ENCODE peak calls at places on chromosomes 16 and 17, in five cellular contexts. J is activated CD4-positive, alpha-beta T cell treated with anti-CD3 and anti-CD28 coated beads for 24 hours; X is CD4-positive, alpha-beta T cell; K is activated gamma-delta T cell treated with anti-CD3 and anti-CD28 coated beads, Interleukin-2, amount 50 U/mL, for 16 hours; L is heart left ventricle. C is an unnamed sample.

GRCh38 chr17:79949646-79950292 is 85.9 kb downstream of the TBC1D16 start:
- DNase-seq in J (no peak), X (no peak), K (no peak), L (peak), C (no peak)

GRCh38 chr17:74854792-74855191 is 4.9 kb downstream of the GRIN2C start:
- DNase-seq in J (no peak), X (no peak), K (no peak), L (no peak), C (no peak)

GRCh38 chr16:7405166-7405565 is 72.5 kb downstream of the RBFOX1 start:
- DNase-seq in J (no peak), X (no peak), K (no peak), L (peak), C (no peak)

GRCh38 chr17:50225693-50226092 is 24.3 kb upstream of the COL1A1 start:
- DNase-seq in J (no peak), X (no peak), K (no peak), L (no peak), C (no peak)

GRCh38 chr16:84725481-84726078 is 25.8 kb downstream of the USP10 start:
- DNase-seq in J (no peak), X (no peak), K (no peak), L (no peak), C (no peak)

GRCh38 chr16:79393121-79393520 is 207.4 kb downstream of the MAF start:
- DNase-seq in J (no peak), X (no peak), K (no peak), L (no peak), C (no peak)

GRCh38 chr17:66415366-66416206 is 113.2 kb downstream of the PRKCA start:
- DNase-seq in J (no peak), X (no peak), K (no peak), L (no peak), C (no peak)

GRCh38 chr16:25198021-25198420 is 18.7 kb upstream of the AQP8 start:
- DNase-seq in J (no peak), X (no peak), K (no peak), L (no peak), C (no peak)

GRCh38 chr17:8053600-8053999 is 14.7 kb downstream of the ALOX15B start:
- DNase-seq in J (no peak), X (no peak), K (no peak), L (no peak), C (no peak)